ENCODE peak calls at places on chromosome 3, in four cellular contexts. One of them, this sample, is unnamed.

GRCh38 chr3:129992781-129993180 is 18.3 kb downstream of the TRH start:
- DNase-seq in Panc1: no peak
- DNase-seq in tibial artery: no peak
- DNase-seq in transverse colon: no peak
- DNase-seq in this sample: no peak

GRCh38 chr3:136957751-136958288 is at the start of gene IL20RB:
- DNase-seq in Panc1: no peak
- DNase-seq in tibial artery: no peak
- DNase-seq in transverse colon: no peak
- DNase-seq in this sample: peak; percentile 9

GRCh38 chr3:97957617-97958311 is 14.5 kb downstream of the RIOX2 start:
- DNase-seq in Panc1: no peak
- DNase-seq in tibial artery: no peak
- DNase-seq in transverse colon: peak; percentile 34
- DNase-seq in this sample: no peak

GRCh38 chr3:116322761-116323160 is 122.5 kb downstream of the LSAMP start:
- DNase-seq in Panc1: no peak
- DNase-seq in tibial artery: no peak
- DNase-seq in transverse colon: no peak
- DNase-seq in this sample: no peak

GRCh38 chr3:118991775-118992174 is 42.9 kb downstream of the IGSF11 start:
- DNase-seq in Panc1: no peak
- DNase-seq in tibial artery: no peak
- DNase-seq in transverse colon: no peak
- DNase-seq in this sample: no peak

GRCh38 chr3:193836918-193837317 is 243.9 kb downstream of the OPA1 start:
- DNase-seq in Panc1: no peak
- DNase-seq in tibial artery: no peak
- DNase-seq in transverse colon: no peak
- DNase-seq in this sample: no peak

GRCh38 chr3:72274511-72275295 is 489.8 kb upstream of the PROK2 start:
- DNase-seq in Panc1: no peak
- DNase-seq in tibial artery: peak; percentile 73
- DNase-seq in transverse colon: peak; percentile 74
- DNase-seq in this sample: no peak

GRCh38 chr3:124826703-124827102 is 60.5 kb downstream of the ITGB5 start:
- DNase-seq in Panc1: peak; percentile 52
- DNase-seq in tibial artery: no peak
- DNase-seq in transverse colon: no peak
- DNase-seq in this sample: no peak

GRCh38 chr3:142279965-142280590 is 54.7 kb upstream of the GK5 start:
- DNase-seq in Panc1: peak; percentile 57
- DNase-seq in tibial artery: no peak
- DNase-seq in transverse colon: peak; percentile 38
- DNase-seq in this sample: peak; percentile 47

GRCh38 chr3:106809633-106810460 is 567.4 kb upstream of the CCDC54 start:
- DNase-seq in Panc1: no peak
- DNase-seq in tibial artery: no peak
- DNase-seq in transverse colon: no peak
- DNase-seq in this sample: no peak

GRCh38 chr3:126267976-126268615 is 87.7 kb upstream of the ALDH1L1 start:
- DNase-seq in Panc1: no peak
- DNase-seq in tibial artery: peak; percentile 70
- DNase-seq in transverse colon: no peak
- DNase-seq in this sample: no peak

GRCh38 chr3:126269360-126269759 is 87.8 kb downstream of the KLF15 start:
- DNase-seq in Panc1: no peak
- DNase-seq in tibial artery: peak; percentile 69
- DNase-seq in transverse colon: no peak
- DNase-seq in this sample: no peak

GRCh38 chr3:126268866-126269265 is 88.3 kb downstream of the KLF15 start:
- DNase-seq in Panc1: no peak
- DNase-seq in tibial artery: peak; percentile 69
- DNase-seq in transverse colon: no peak
- DNase-seq in this sample: no peak

GRCh38 chr3:126267169-126267975 is 87.0 kb upstream of the ALDH1L1 start:
- DNase-seq in Panc1: no peak
- DNase-seq in tibial artery: peak; percentile 96
- DNase-seq in transverse colon: peak; percentile 49
- DNase-seq in this sample: no peak

GRCh38 chr3:126270145-126270811 is 86.9 kb downstream of the KLF15 start:
- DNase-seq in Panc1: no peak
- DNase-seq in tibial artery: peak; percentile 98
- DNase-seq in transverse colon: peak; percentile 43
- DNase-seq in this sample: no peak
- H3K4me1 ChIP-seq in Panc1: peaks cover 13% of the 10 kb centered on the region
- H3K4me1 ChIP-seq in tibial artery: peaks cover 68% of the 10 kb centered on the region
- H3K4me1 ChIP-seq in transverse colon: peaks cover 6% of the 10 kb centered on the region
- H3K4me1 ChIP-seq in this sample: peaks cover 9% of the 10 kb centered on the region

GRCh38 chr3:12643724-12644123 is 20.2 kb downstream of the RAF1 start:
- DNase-seq in Panc1: no peak
- DNase-seq in tibial artery: no peak
- DNase-seq in transverse colon: no peak
- DNase-seq in this sample: no peak
- H3K4me1 ChIP-seq in Panc1: no peaks in the 10 kb centered on the region
- H3K4me1 ChIP-seq in tibial artery: peaks cover 78% of the 10 kb centered on the region
- H3K4me1 ChIP-seq in transverse colon: peaks cover 6% of the 10 kb centered on the region
- H3K4me1 ChIP-seq in this sample: no peaks in the 10 kb centered on the region

DNA sequence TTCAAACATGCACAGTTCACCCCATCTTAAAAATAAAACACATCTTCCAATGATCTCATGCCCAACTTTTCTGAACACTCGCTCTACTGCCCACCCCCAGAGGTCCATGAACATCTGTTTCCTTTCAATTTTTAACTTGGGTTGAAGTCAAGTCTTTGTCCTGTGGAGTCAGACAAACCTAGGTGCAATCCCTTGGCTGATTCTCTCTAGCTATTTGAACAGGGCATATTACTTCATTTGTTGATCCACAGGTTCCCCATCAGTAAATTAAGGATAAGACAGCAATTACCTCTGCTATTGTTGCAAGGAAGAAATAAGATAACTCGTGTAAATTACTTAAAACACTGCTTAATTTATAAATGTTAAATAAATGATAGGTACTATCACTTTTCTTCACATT is 180.1 kb downstream of the CNTN3 start:
- DNase-seq in Panc1: no peak
- DNase-seq in tibial artery: no peak
- DNase-seq in transverse colon: no peak
- DNase-seq in this sample: no peak
- H3K4me1 ChIP-seq in Panc1: no peaks in the 10 kb centered on the region
- H3K4me1 ChIP-seq in tibial artery: no peaks in the 10 kb centered on the region
- H3K4me1 ChIP-seq in transverse colon: no peaks in the 10 kb centered on the region
- H3K4me1 ChIP-seq in this sample: no peaks in the 10 kb centered on the region

GRCh38 chr3:42655980-42656679 is 2.6 kb downstream of the ZBTB47 start:
- DNase-seq in Panc1: no peak
- DNase-seq in tibial artery: peak; percentile 78
- DNase-seq in transverse colon: no peak
- DNase-seq in this sample: no peak
- H3K4me1 ChIP-seq in Panc1: peaks cover 16% of the 10 kb centered on the region
- H3K4me1 ChIP-seq in tibial artery: peaks cover 71% of the 10 kb centered on the region
- H3K4me1 ChIP-seq in transverse colon: peaks cover 16% of the 10 kb centered on the region
- H3K4me1 ChIP-seq in this sample: peaks cover 14% of the 10 kb centered on the region

GRCh38 chr3:171874251-171874679 is 31.1 kb downstream of the TMEM212 start:
- DNase-seq in Panc1: no peak
- DNase-seq in tibial artery: no peak
- DNase-seq in transverse colon: no peak
- DNase-seq in this sample: no peak
- H3K4me1 ChIP-seq in Panc1: peaks cover 2% of the 10 kb centered on the region
- H3K4me1 ChIP-seq in tibial artery: peaks cover 57% of the 10 kb centered on the region
- H3K4me1 ChIP-seq in transverse colon: no peaks in the 10 kb centered on the region
- H3K4me1 ChIP-seq in this sample: peaks cover 1% of the 10 kb centered on the region

GRCh38 chr3:187072102-187072501 is 67.2 kb downstream of the RPL39L start:
- DNase-seq in Panc1: no peak
- DNase-seq in tibial artery: no peak
- DNase-seq in transverse colon: no peak
- DNase-seq in this sample: no peak

GRCh38 chr3:187066228-187066995 is 72.9 kb downstream of the RPL39L start:
- DNase-seq in Panc1: no peak
- DNase-seq in tibial artery: no peak
- DNase-seq in transverse colon: no peak
- DNase-seq in this sample: peak; percentile 39

GRCh38 chr3:187072582-187072981 is 66.7 kb downstream of the RPL39L start:
- DNase-seq in Panc1: no peak
- DNase-seq in tibial artery: no peak
- DNase-seq in transverse colon: no peak
- DNase-seq in this sample: no peak

GRCh38 chr3:187064210-187065115 is 74.8 kb downstream of the RPL39L start:
- DNase-seq in Panc1: no peak
- DNase-seq in tibial artery: no peak
- DNase-seq in transverse colon: no peak
- DNase-seq in this sample: no peak

GRCh38 chr3:187069857-187070516 is 69.3 kb downstream of the RPL39L start:
- DNase-seq in Panc1: no peak
- DNase-seq in tibial artery: no peak
- DNase-seq in transverse colon: no peak
- DNase-seq in this sample: no peak
- H3K4me1 ChIP-seq in Panc1: no peaks in the 10 kb centered on the region
- H3K4me1 ChIP-seq in tibial artery: no peaks in the 10 kb centered on the region
- H3K4me1 ChIP-seq in transverse colon: no peaks in the 10 kb centered on the region
- H3K4me1 ChIP-seq in this sample: no peaks in the 10 kb centered on the region

GRCh38 chr3:25662921-25663320 is 1.8 kb downstream of the TOP2B start:
- DNase-seq in Panc1: no peak
- DNase-seq in tibial artery: no peak
- DNase-seq in transverse colon: no peak
- DNase-seq in this sample: no peak

GRCh38 chr3:25661694-25662455 is 2.8 kb downstream of the TOP2B start:
- DNase-seq in Panc1: no peak
- DNase-seq in tibial artery: no peak
- DNase-seq in transverse colon: no peak
- DNase-seq in this sample: no peak

GRCh38 chr3:25664066-25664809 is 469 bp downstream of the TOP2B start:
- DNase-seq in Panc1: no peak
- DNase-seq in tibial artery: peak; percentile 85
- DNase-seq in transverse colon: peak; percentile 77
- DNase-seq in this sample: no peak

GRCh38 chr3:25664810-25665645 is at the start of gene TOP2B:
- DNase-seq in Panc1: peak; percentile 74
- DNase-seq in tibial artery: peak; percentile 98
- DNase-seq in transverse colon: peak; percentile 97
- DNase-seq in this sample: peak; percentile 88

GRCh38 chr3:25663324-25664065 is 1.2 kb downstream of the TOP2B start:
- DNase-seq in Panc1: no peak
- DNase-seq in tibial artery: no peak
- DNase-seq in transverse colon: peak; percentile 27
- DNase-seq in this sample: no peak
- H3K4me1 ChIP-seq in Panc1: peaks cover 17% of the 10 kb centered on the region
- H3K4me1 ChIP-seq in tibial artery: peaks cover 48% of the 10 kb centered on the region
- H3K4me1 ChIP-seq in transverse colon: peaks cover 9% of the 10 kb centered on the region
- H3K4me1 ChIP-seq in this sample: no peaks in the 10 kb centered on the region

GRCh38 chr3:134309987-134310700 is 59.5 kb upstream of the RYK start:
- DNase-seq in Panc1: no peak
- DNase-seq in tibial artery: no peak
- DNase-seq in transverse colon: peak; percentile 43
- DNase-seq in this sample: no peak
- H3K4me1 ChIP-seq in Panc1: peaks cover 65% of the 10 kb centered on the region
- H3K4me1 ChIP-seq in tibial artery: peaks cover 72% of the 10 kb centered on the region
- H3K4me1 ChIP-seq in transverse colon: peaks cover 16% of the 10 kb centered on the region
- H3K4me1 ChIP-seq in this sample: peaks cover 14% of the 10 kb centered on the region

GRCh38 chr3:58038675-58039302 is 30.6 kb downstream of the FLNB start:
- DNase-seq in Panc1: no peak
- DNase-seq in tibial artery: no peak
- DNase-seq in transverse colon: no peak
- DNase-seq in this sample: no peak
- H3K4me1 ChIP-seq in Panc1: peaks cover 92% of the 10 kb centered on the region
- H3K4me1 ChIP-seq in tibial artery: peaks cover 83% of the 10 kb centered on the region
- H3K4me1 ChIP-seq in transverse colon: peaks cover 43% of the 10 kb centered on the region
- H3K4me1 ChIP-seq in this sample: peaks cover 11% of the 10 kb centered on the region